ENCODE peak calls at places on chromosome 15, in ten cellular contexts. X, K, V, Z, B, T, P, E, S and J are unnamed samples.

GRCh38 chr15:90213818-90214204 is 12.7 kb downstream of the SEMA4B start:
- DNase-seq in K (no peak), E (no peak), V (no peak), S (no peak), X (peak), Z (no peak), T (no peak), P (peak), B (no peak), J (no peak)

GRCh38 chr15:46854559-46854958 is 862.7 kb upstream of the SEMA6D start:
- DNase-seq in V (no peak), P (no peak), S (no peak), Z (no peak), T (no peak), X (no peak), B (no peak), E (no peak), K (no peak), J (no peak)

GRCh38 chr15:80550219-80550909 is 144.7 kb upstream of the ABHD17C start:
- DNase-seq in V (no peak), K (no peak), B (no peak), E (no peak), X (no peak), S (no peak), T (no peak), P (peak), Z (no peak), J (peak)

GRCh38 chr15:65106011-65106590 is 8.9 kb downstream of the UBAP1L start:
- DNase-seq in V (no peak), S (no peak), E (no peak), X (no peak), Z (no peak), T (no peak), B (no peak), K (no peak), P (no peak), J (no peak)

GRCh38 chr15:57676578-57676977 is 29.9 kb upstream of the POLR2M start:
- DNase-seq in X (no peak), E (no peak), Z (no peak), V (no peak), T (no peak), S (no peak), P (no peak), B (no peak), K (no peak), J (no peak)

GRCh38 chr15:95620934-95621579 is 709.4 kb upstream of the NR2F2 start:
- DNase-seq in Z (no peak), E (no peak), K (no peak), V (no peak), S (no peak), T (no peak), B (no peak), P (no peak), X (no peak), J (no peak)

GRCh38 chr15:69648775-69649735 is 196.4 kb downstream of the RPLP1 start:
- DNase-seq in E (no peak), S (no peak), X (no peak), P (no peak), Z (no peak), K (no peak), V (no peak), B (no peak), T (no peak), J (no peak)

GRCh38 chr15:71313806-71314205 is 198.5 kb downstream of the THSD4 start:
- DNase-seq in E (no peak), X (no peak), T (no peak), V (no peak), B (no peak), K (no peak), P (no peak), Z (no peak), S (no peak), J (no peak)

GRCh38 chr15:89457086-89457485 is 39.3 kb downstream of the RHCG start:
- DNase-seq in B (no peak), K (no peak), E (no peak), Z (no peak), P (no peak), X (no peak), V (no peak), T (no peak), S (peak), J (no peak)

GRCh38 chr15:42368096-42368495 is 8.8 kb downstream of the CAPN3 start:
- DNase-seq in Z (no peak), P (no peak), V (no peak), X (no peak), S (no peak), B (no peak), E (no peak), K (no peak), T (no peak), J (no peak)

GRCh38 chr15:85671156-85671555 is 123.6 kb downstream of the KLHL25 start:
- DNase-seq in P (no peak), E (no peak), S (no peak), Z (no peak), V (no peak), B (no peak), K (no peak), T (no peak), X (no peak), J (no peak)

GRCh38 chr15:66703540-66703941 is 1.5 kb downstream of the SMAD6 start:
- DNase-seq in X (peak), K (no peak), P (no peak), T (peak), B (no peak), E (no peak), Z (peak), V (no peak), S (peak), J (no peak)

GRCh38 chr15:59622289-59622688 is 10.7 kb downstream of the GCNT3 start:
- DNase-seq in B (no peak), P (peak), X (no peak), Z (peak), E (no peak), S (peak), K (no peak), V (no peak), T (peak), J (peak)

GRCh38 chr15:33074942-33075341 is 119.6 kb downstream of the FMN1 start:
- DNase-seq in K (no peak), E (no peak), X (no peak), Z (no peak), B (no peak), P (peak), V (no peak), S (no peak), T (no peak), J (no peak)

GRCh38 chr15:99823346-99823745 is 90.1 kb upstream of the LYSMD4 start:
- DNase-seq in B (no peak), K (no peak), X (no peak), E (no peak), V (no peak), P (no peak), T (no peak), Z (no peak), S (no peak), J (no peak)

GRCh38 chr15:29849218-29849617 is 26.9 kb upstream of the TJP1 start:
- DNase-seq in K (no peak), Z (no peak), E (no peak), B (no peak), S (no peak), V (no peak), X (no peak), P (no peak), T (no peak), J (no peak)

GRCh38 chr15:77060560-77060959 is 10.3 kb downstream of the TSPAN3 start:
- DNase-seq in E (no peak), P (no peak), B (peak), Z (no peak), S (no peak), T (no peak), K (no peak), V (no peak), X (no peak), J (no peak)

GRCh38 chr15:44286814-44287555 is 1.5 kb upstream of the GOLM2 start:
- DNase-seq in S (no peak), X (no peak), B (no peak), Z (no peak), P (no peak), T (no peak), E (no peak), K (no peak), V (no peak), J (no peak)

GRCh38 chr15:85116925-85117646 is 135.4 kb downstream of the PDE8A start:
- DNase-seq in Z (peak), P (no peak), K (no peak), T (no peak), S (no peak), E (no peak), V (no peak), B (no peak), X (no peak), J (no peak)

GRCh38 chr15:101062471-101063171 is 143.5 kb downstream of the LRRK1 start:
- DNase-seq in V (no peak), E (no peak), P (no peak), X (no peak), B (no peak), K (no peak), T (no peak), S (no peak), Z (peak), J (no peak)

GRCh38 chr15:26260517-26261133 is 397.5 kb upstream of the ATP10A start:
- DNase-seq in Z (no peak), X (no peak), S (peak), B (no peak), K (no peak), E (no peak), V (no peak), P (peak), T (peak), J (peak)

GRCh38 chr15:62896380-62896866 is 146.1 kb upstream of the TPM1 start:
- DNase-seq in T (no peak), B (no peak), E (no peak), K (no peak), P (no peak), X (no peak), S (no peak), Z (no peak), V (no peak), J (peak)

GRCh38 chr15:31016446-31016915 is 25.1 kb upstream of the MTMR10 start:
- DNase-seq in P (no peak), K (no peak), T (no peak), B (no peak), S (no peak), Z (no peak), V (no peak), X (no peak), E (no peak), J (no peak)

GRCh38 chr15:41936649-41937567 is 35.4 kb downstream of the EHD4 start:
- DNase-seq in K (no peak), Z (peak), S (no peak), B (no peak), X (peak), P (no peak), E (no peak), T (no peak), V (peak), J (no peak)

GRCh38 chr15:74123131-74123429 is 7.3 kb upstream of the ISLR2 start:
- DNase-seq in X (no peak), B (no peak), V (no peak), T (no peak), S (peak), P (peak), K (no peak), E (no peak), Z (no peak), J (no peak)

GRCh38 chr15:92316586-92317295 is 76.9 kb upstream of the ST8SIA2 start:
- DNase-seq in K (no peak), X (no peak), T (no peak), V (no peak), P (no peak), Z (no peak), S (no peak), E (no peak), B (no peak), J (no peak)

GRCh38 chr15:70474682-70475438 is 288.5 kb downstream of the UACA start:
- DNase-seq in B (peak), Z (no peak), S (no peak), K (peak), X (peak), V (peak), P (no peak), T (no peak), E (peak), J (peak)

GRCh38 chr15:49239105-49239504 is 69.1 kb downstream of the GALK2 start:
- DNase-seq in P (no peak), X (no peak), T (no peak), E (no peak), Z (no peak), V (no peak), S (no peak), K (no peak), B (no peak), J (no peak)
- TF ChIP-seq CTCF in P (no peak), X (no peak), T (no peak), E (no peak), Z (no peak), V (no peak), S (no peak), K (no peak), B (no peak), J (no peak)

GRCh38 chr15:98292442-98293240 is 332.1 kb downstream of the ARRDC4 start:
- DNase-seq in T (peak), P (peak), K (no peak), S (peak), B (no peak), E (peak), Z (peak), V (no peak), X (no peak), J (peak)
- TF ChIP-seq CTCF in T (peak), P (peak), K (no peak), S (peak), B (no peak), E (peak), Z (peak), V (no peak), X (peak), J (peak)

GRCh38 chr15:35695002-35695401 is 149.0 kb upstream of the DPH6 start:
- DNase-seq in T (no peak), V (no peak), S (no peak), B (no peak), Z (no peak), P (no peak), K (no peak), E (no peak), X (no peak), J (no peak)

GRCh38 chr15:35698331-35698730 is 152.4 kb upstream of the DPH6 start:
- DNase-seq in Z (no peak), B (no peak), P (no peak), X (no peak), E (no peak), T (no peak), S (no peak), K (no peak), V (no peak), J (no peak)

GRCh38 chr15:35698978-35699377 is 153.0 kb upstream of the DPH6 start:
- DNase-seq in S (no peak), Z (no peak), E (no peak), B (no peak), T (no peak), P (no peak), K (no peak), V (no peak), X (no peak), J (no peak)

GRCh38 chr15:35697549-35698299 is 151.8 kb upstream of the DPH6 start:
- DNase-seq in E (no peak), S (no peak), X (no peak), V (peak), B (no peak), Z (no peak), P (peak), T (no peak), K (no peak), J (no peak)

GRCh38 chr15:35696767-35697231 is 150.8 kb upstream of the DPH6 start:
- DNase-seq in K (no peak), X (no peak), B (no peak), Z (no peak), V (no peak), P (no peak), S (no peak), T (no peak), E (no peak), J (no peak)
- TF ChIP-seq CTCF in K (no peak), X (no peak), B (no peak), Z (no peak), V (no peak), P (no peak), S (no peak), T (no peak), E (no peak), J (no peak)

GRCh38 chr15:93500155-93500554 is 411.1 kb upstream of the RGMA start:
- DNase-seq in K (no peak), B (no peak), S (no peak), X (no peak), E (no peak), V (no peak), Z (no peak), P (no peak), T (no peak), J (no peak)

GRCh38 chr15:93497256-93497655 is 408.2 kb upstream of the RGMA start:
- DNase-seq in B (no peak), K (no peak), S (no peak), Z (no peak), T (no peak), V (no peak), E (no peak), P (no peak), X (no peak), J (no peak)

GRCh38 chr15:93495799-93496637 is 407.0 kb upstream of the RGMA start:
- DNase-seq in S (no peak), P (no peak), Z (no peak), V (no peak), E (no peak), X (no peak), T (no peak), K (no peak), B (peak), J (no peak)
- TF ChIP-seq CTCF in S (peak), P (no peak), Z (no peak), V (no peak), E (no peak), X (no peak), T (no peak), K (no peak), B (no peak), J (no peak)

GRCh38 chr15:36680751-36681150 is 101.3 kb downstream of the CDIN1 start:
- DNase-seq in Z (no peak), S (no peak), P (no peak), K (no peak), X (no peak), T (no peak), V (no peak), B (no peak), E (no peak), J (no peak)

GRCh38 chr15:36678308-36678707 is 98.9 kb downstream of the CDIN1 start:
- DNase-seq in K (no peak), B (no peak), P (no peak), Z (no peak), S (no peak), E (no peak), V (no peak), X (no peak), T (no peak), J (no peak)

GRCh38 chr15:36682091-36682490 is 102.7 kb downstream of the CDIN1 start:
- DNase-seq in X (no peak), E (no peak), K (no peak), T (no peak), S (peak), Z (no peak), P (no peak), V (no peak), B (no peak), J (no peak)
- TF ChIP-seq CTCF in X (no peak), E (no peak), K (no peak), T (no peak), S (no peak), Z (no peak), P (no peak), V (no peak), B (no peak), J (no peak)

GRCh38 chr15:39976291-39977274 is 42.7 kb downstream of the EIF2AK4 start:
- DNase-seq in T (peak), Z (peak), S (peak), X (peak), K (peak), B (peak), E (peak), V (peak), P (peak), J (peak)
- TF ChIP-seq CTCF in T (no peak), Z (peak), S (peak), X (peak), K (no peak), B (no peak), E (peak), V (peak), P (peak), J (peak)

DNA sequence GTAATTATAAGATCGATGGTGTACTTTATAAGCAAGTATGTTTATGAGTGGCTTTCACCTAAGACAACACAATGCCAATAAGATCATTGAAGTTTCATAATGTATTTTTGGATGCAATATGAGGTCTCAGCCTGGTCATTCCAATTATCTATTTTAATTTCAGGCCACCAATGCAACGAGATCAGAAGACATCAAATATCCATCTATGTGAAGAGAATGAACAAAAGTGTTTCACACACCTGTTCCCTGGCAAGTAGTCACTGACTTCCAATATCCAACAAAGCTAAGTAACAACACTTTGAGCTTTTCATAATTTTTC is 53.6 kb upstream of the TMCO5A start:
- DNase-seq in V (no peak), E (no peak), K (no peak), S (no peak), B (no peak), X (no peak), P (no peak), Z (no peak), T (no peak), J (no peak)
- TF ChIP-seq CTCF in V (no peak), E (no peak), K (no peak), S (no peak), B (no peak), X (no peak), P (no peak), Z (no peak), T (peak), J (no peak)

DNA sequence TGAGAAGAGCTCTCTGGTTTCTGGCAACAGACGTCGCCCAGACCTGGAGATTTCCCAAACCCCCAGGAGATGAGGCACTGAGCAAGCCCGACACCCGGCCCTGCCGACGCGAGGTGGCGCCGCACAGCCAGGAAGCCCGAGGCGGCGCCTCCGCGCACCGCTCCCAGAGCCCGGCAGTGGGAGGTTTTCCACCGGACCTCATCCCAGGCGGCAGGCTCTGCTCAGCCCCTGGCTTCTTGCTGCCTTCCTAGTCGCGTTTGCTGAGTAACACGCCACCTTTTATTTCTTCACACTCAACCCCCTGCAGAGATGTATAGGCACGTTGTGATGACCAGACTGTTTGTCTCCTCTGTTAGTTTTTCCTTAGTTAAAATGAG is 56.3 kb upstream of the ARRDC4 start:
- DNase-seq in S (peak), B (peak), K (no peak), Z (peak), E (peak), P (peak), V (peak), X (peak), T (peak), J (peak)
- TF ChIP-seq CTCF in S (peak), B (no peak), K (no peak), Z (no peak), E (peak), P (peak), V (peak), X (peak), T (peak), J (peak)

GRCh38 chr15:54594115-54594514 is 602.6 kb downstream of the RSL24D1 start:
- DNase-seq in S (peak), V (no peak), K (no peak), X (no peak), Z (no peak), E (no peak), T (no peak), B (no peak), P (no peak), J (no peak)
- TF ChIP-seq CTCF in S (peak), V (no peak), K (no peak), X (no peak), Z (no peak), E (no peak), T (no peak), B (no peak), P (no peak), J (no peak)